ENCODE peak calls at places on chromosome 16, in five cellular contexts. P is A549; G is hypothalamus; R is activated T-helper 1 cell treated with anti-CD3 and anti-CD28 coated beads, Interleukin-2, amount 50 U/mL, for 16 hours; T is NCI-H1436. E is an unnamed sample.

GRCh38 chr16:86952769-86953168 is 364.4 kb downstream of the C16orf95 start:
- DNase-seq in G (no peak), T (no peak), R (no peak), P (no peak), E (no peak)

GRCh38 chr16:83734136-83734535 is 73.6 kb upstream of the HSBP1 start:
- DNase-seq in R (no peak), P (no peak), T (no peak), G (no peak), E (no peak)

GRCh38 chr16:83588070-83588469 is 219.7 kb upstream of the HSBP1 start:
- DNase-seq in P (no peak), T (no peak), G (no peak), R (no peak), E (no peak)

GRCh38 chr16:79977974-79978836 is 377.7 kb upstream of the MAF start:
- DNase-seq in R (no peak), P (no peak), G (no peak), T (no peak), E (no peak)

GRCh38 chr16:7391694-7392093 is 59.0 kb downstream of the RBFOX1 start:
- DNase-seq in R (no peak), T (no peak), G (no peak), P (no peak), E (no peak)

GRCh38 chr16:50563989-50564388 is 15.8 kb downstream of the NKD1 start:
- DNase-seq in P (no peak), R (no peak), T (no peak), G (no peak), E (no peak)

GRCh38 chr16:29022196-29022595 is 37.3 kb downstream of the LAT start:
- DNase-seq in T (no peak), P (no peak), G (no peak), R (no peak), E (no peak)

GRCh38 chr16:48903054-48903453 is 293.1 kb upstream of the N4BP1 start:
- DNase-seq in R (no peak), P (no peak), G (no peak), T (peak; percentile 22), E (no peak)

GRCh38 chr16:50509521-50510341 is 38.5 kb upstream of the NKD1 start:
- DNase-seq in P (no peak), R (no peak), G (no peak), T (no peak), E (peak; percentile 62)

GRCh38 chr16:4392382-4393242 is 21.0 kb downstream of the VASN start:
- DNase-seq in T (no peak), R (no peak), G (no peak), P (no peak), E (peak; percentile 40)

GRCh38 chr16:86893513-86893912 is 315.2 kb downstream of the FOXL1 start:
- DNase-seq in T (no peak), P (no peak), G (no peak), R (no peak), E (no peak)

GRCh38 chr16:67110136-67110847 is 551 bp downstream of the PHAF1 start:
- DNase-seq in T (no peak), G (peak; percentile 35), P (no peak), R (no peak), E (no peak)